ENCODE peak calls at places on chromosome 16, in four cellular contexts. H is pancreas, E is WERI-Rb-1, R is transverse colon. I is an unnamed sample.
A peak's percentile ranks its signal among the peaks of the same experiment; 100 is the strongest.

GRCh38 chr16:27516360-27516759 is 33.4 kb downstream of the GTF3C1 start:
- DNase-seq in R (no peak), E (no peak), H (no peak), I (no peak)

GRCh38 chr16:64864232-64864803 is 257.5 kb downstream of the CDH11 start:
- DNase-seq in H (no peak), E (no peak), R (no peak), I (no peak)

GRCh38 chr16:7140899-7141298 is 191.7 kb upstream of the RBFOX1 start:
- DNase-seq in R (no peak), E (no peak), H (no peak), I (no peak)

GRCh38 chr16:80583466-80583865 is 42.7 kb downstream of the DYNLRB2 start:
- DNase-seq in H (no peak), R (no peak), E (no peak), I (no peak)

GRCh38 chr16:79401157-79401556 is 199.4 kb downstream of the MAF start:
- DNase-seq in R (no peak), H (no peak), E (no peak), I (no peak)

GRCh38 chr16:72404299-72404698 is 232.3 kb upstream of the PMFBP1 start:
- DNase-seq in R (no peak), H (no peak), E (no peak), I (no peak)

GRCh38 chr16:1597154-1597553 is 14.7 kb downstream of the IFT140 start:
- DNase-seq in H (no peak), R (no peak), E (no peak), I (no peak)

GRCh38 chr16:1710811-1711507 is 5.0 kb downstream of the MAPK8IP3 start:
- DNase-seq in H (no peak), R (no peak), E (no peak), I (no peak)

GRCh38 chr16:69906838-69907301 is 44.3 kb upstream of the CLEC18A start:
- DNase-seq in E (no peak), R (no peak), H (no peak), I (no peak)
- H3K4me3 ChIP-seq in E (no peak overlapping the region), R (no peak overlapping the region), H (no peak overlapping the region), I (no peak overlapping the region)

GRCh38 chr16:87415441-87415840 is 23.3 kb downstream of the MAP1LC3B start:
- DNase-seq in R (no peak), H (no peak), E (no peak), I (no peak)

GRCh38 chr16:87418216-87418615 is 26.1 kb downstream of the MAP1LC3B start:
- DNase-seq in H (no peak), E (no peak), R (no peak), I (no peak)

GRCh38 chr16:87418644-87419043 is 26.5 kb downstream of the MAP1LC3B start:
- DNase-seq in R (no peak), E (no peak), H (no peak), I (no peak)

GRCh38 chr16:87417511-87417910 is 25.4 kb downstream of the MAP1LC3B start:
- DNase-seq in R (no peak), E (no peak), H (no peak), I (no peak)

DNA sequence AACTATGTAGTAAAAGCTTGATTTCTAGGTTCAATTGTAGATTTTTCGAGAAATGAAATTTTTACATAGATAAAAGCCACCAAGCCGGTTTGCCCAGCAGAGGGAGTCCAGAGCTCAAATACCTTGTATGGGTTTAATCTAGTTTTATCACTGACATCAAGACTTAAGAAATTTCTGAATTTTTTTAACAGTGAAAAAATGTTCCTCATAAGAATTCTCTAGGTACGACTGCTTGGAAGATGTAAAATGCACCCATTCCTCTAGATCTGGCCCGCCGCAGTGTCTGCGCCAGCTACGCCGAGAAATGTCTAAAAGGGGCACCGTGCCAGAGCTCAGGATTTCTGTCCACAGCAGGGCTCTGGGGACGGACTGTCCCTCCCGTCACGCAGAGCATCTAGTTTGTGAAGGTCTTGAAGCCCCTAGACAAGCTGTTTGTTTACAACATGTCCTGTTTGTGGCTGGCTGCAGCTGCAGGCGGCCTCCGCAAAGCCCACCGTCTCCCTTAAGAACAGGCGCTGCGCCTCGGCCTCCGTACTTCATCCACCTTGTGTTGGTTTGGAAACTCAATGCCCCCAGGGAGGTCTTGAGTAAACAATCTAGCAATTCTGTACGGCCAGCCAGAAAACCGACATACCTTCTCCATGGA is 24.8 kb downstream of the MAP1LC3B start:
- DNase-seq in H (no peak), E (no peak), R (peak; percentile 42), I (no peak)
- TF ChIP-seq CTCF in H (no peak), E (no peak), R (peak; percentile 72), I (peak; percentile 73)

GRCh38 chr16:57493767-57494166 is 7.5 kb upstream of the DOK4 start:
- DNase-seq in H (no peak), R (no peak), E (no peak), I (no peak)
- H3K4me3 ChIP-seq in H (no peak overlapping the region), R (no peak overlapping the region), E (no peak overlapping the region), I (no peak overlapping the region)

GRCh38 chr16:70455910-70456309 is 1.5 kb downstream of the FCSK start:
- DNase-seq in E (peak; percentile 62), H (no peak), R (no peak), I (no peak)

GRCh38 chr16:70457446-70457845 is 3.1 kb downstream of the FCSK start:
- DNase-seq in R (no peak), H (no peak), E (no peak), I (no peak)

GRCh38 chr16:70453891-70454220 is 539 bp upstream of the FCSK start:
- DNase-seq in E (no peak), R (no peak), H (no peak), I (no peak)

GRCh38 chr16:70453117-70453890 is 1.1 kb upstream of the FCSK start:
- DNase-seq in H (no peak), R (no peak), E (no peak), I (no peak)

DNA sequence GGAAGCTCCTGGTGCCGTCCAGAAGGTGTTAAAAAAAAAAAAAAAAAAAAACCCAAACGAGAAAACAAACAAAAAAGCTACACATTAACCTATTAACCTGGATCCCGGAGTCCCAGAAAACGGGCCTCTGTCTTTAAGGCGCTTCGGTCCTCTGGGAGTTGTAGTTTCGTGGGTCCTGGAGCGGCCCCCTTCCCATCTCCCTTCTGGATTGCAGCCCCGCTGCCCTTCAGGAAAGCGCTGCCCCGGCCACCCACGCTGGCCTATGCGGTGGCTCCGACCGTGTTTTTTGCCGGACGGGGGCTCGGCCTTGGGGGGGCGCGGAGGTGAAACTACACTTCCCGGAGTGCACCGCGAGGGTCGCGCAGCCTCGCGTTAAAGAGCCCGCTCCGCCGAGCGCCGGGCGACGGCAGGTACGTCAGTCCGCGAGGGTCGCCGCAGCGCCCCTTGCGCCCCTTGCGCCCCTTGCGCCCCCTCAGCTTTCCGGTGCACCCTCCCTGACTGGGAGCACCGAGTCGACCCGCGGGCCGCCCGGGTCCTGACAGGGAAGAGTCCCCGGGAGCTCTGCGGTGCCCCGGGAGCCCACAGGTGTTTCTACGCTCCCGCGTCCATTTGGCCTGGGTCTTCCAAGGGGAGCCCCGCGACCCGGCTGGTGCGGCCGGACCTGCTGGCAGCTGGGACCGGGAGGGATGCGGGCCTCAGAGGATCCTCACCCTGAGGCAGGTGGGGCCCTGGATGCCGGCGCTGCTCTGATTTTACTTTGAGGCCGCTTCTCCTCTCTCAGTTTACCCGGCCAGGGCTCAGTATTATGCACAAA is at the start of gene FCSK:
- DNase-seq in R (peak; percentile 66), E (peak; percentile 84), H (peak; percentile 71), I (peak; percentile 26)
- TF ChIP-seq CTCF in R (no peak), E (peak; percentile 25), H (no peak), I (no peak)

DNA sequence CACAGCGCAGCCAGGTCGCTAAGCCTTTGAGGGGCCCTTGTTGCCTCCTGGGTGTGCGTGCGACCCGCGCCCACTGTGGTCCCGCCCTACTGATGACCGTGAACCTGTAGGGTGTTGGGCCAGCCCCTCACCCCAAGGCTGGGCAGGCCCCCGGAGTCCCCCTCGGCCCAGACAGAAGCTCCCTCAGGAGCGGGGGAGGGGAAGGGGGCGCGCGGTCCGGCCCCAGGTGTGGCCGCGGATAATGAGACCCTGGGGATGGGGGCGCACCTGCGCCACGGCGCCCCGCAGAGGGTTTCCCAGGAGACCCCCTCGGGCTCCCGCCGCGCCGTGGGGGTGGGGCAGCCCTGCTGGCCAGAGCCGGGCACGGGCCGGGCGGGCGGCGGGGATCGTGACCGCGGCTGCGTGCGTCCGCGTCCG is 378 bp upstream of the ARHGDIG start:
- DNase-seq in E (no peak), R (no peak), H (peak; percentile 25), I (no peak)
- H3K4me3 ChIP-seq in E (peak overlapping the region; percentile 48), R (peak overlapping the region; percentile 12), H (peak overlapping the region; percentile 65), I (no peak overlapping the region)

DNA sequence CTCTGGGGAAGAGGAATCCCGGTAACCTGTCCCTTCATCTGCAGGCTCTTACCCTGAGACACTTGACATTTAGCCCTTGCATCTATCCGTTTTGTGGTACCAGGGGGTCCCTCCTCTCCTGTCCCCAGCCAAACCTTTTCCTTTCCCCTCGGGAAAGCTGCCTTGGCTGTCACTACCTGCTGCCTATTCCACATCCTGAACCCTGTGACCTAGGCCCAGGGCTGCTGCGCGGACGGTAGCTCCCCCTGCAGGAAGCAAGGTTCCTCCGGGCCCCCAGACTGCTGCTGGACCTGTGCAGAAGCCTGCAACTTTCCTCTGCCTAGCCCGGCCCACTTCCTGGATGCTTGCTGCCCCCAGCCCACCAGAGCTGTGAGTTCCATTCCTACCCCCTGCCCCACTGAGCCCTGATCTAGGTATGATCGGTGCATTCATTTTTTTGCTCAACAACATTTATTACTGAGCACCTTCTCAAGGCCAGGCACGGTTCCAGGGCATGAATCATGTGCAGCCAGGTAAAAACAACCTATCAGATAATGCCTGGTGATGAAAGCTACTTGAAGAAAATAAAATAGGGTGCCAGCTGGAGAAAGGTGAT is 10.5 kb upstream of the ALDOA start:
- DNase-seq in H (peak; percentile 85), E (peak; percentile 84), R (peak; percentile 54), I (no peak)
- TF ChIP-seq CTCF in H (no peak), E (peak; percentile 93), R (peak; percentile 43), I (peak; percentile 75)

I was measured in epithelial cell of proximal tubule.